ENCODE peak calls at places on chromosomes 12 and 14, in nine cellular contexts. F is fibroblast of lung, H is heart left ventricle, D is left lung, K is DND-41, Y is choroid plexus epithelial cell, P is ovary, W is endothelial cell, R is neural crest cell. N is an unnamed sample.

GRCh38 chr14:85131523-85131922 is 398.4 kb upstream of the FLRT2 start:
- DNase-seq in H (no peak), D (no peak), F (no peak), W (no peak), P (no peak), R (no peak), Y (no peak), K (no peak), N (no peak)

GRCh38 chr12:46266382-46266791 is 2.5 kb downstream of the SLC38A1 start:
- DNase-seq in D (no peak), Y (peak), H (no peak), K (no peak), R (no peak), F (peak), W (no peak), P (no peak), N (peak)

GRCh38 chr14:97010491-97011160 is 213.4 kb downstream of the VRK1 start:
- DNase-seq in R (no peak), W (no peak), H (no peak), D (no peak), Y (no peak), F (no peak), P (no peak), K (no peak), N (no peak)

GRCh38 chr14:90599748-90600507 is 203.1 kb downstream of the CALM1 start:
- DNase-seq in W (no peak), H (no peak), Y (peak), F (peak), K (no peak), R (no peak), D (no peak), P (no peak), N (peak)

GRCh38 chr12:754238-754816 is 1.9 kb downstream of the WNK1 start:
- DNase-seq in Y (peak), P (peak), H (peak), W (no peak), D (no peak), F (peak), R (no peak), K (no peak), N (peak)

GRCh38 chr14:74649673-74650072 is 37.6 kb upstream of the LTBP2 start:
- DNase-seq in D (no peak), P (no peak), H (no peak), K (no peak), R (no peak), W (no peak), F (no peak), Y (no peak), N (no peak)

GRCh38 chr12:11718768-11719253 is 69.3 kb downstream of the ETV6 start:
- DNase-seq in F (peak), P (no peak), W (no peak), H (peak), K (no peak), R (no peak), D (no peak), Y (peak), N (peak)

GRCh38 chr12:124811633-124812032 is 52.0 kb downstream of the SCARB1 start:
- DNase-seq in R (no peak), D (no peak), Y (no peak), K (no peak), H (no peak), F (no peak), W (no peak), P (no peak), N (no peak)

GRCh38 chr14:53963491-53964227 is 7.0 kb upstream of the BMP4 start:
- DNase-seq in W (peak), P (peak), F (peak), Y (no peak), H (peak), R (no peak), D (peak), K (no peak), N (peak)

GRCh38 chr14:55650992-55651391 is 71.0 kb downstream of the KTN1 start:
- DNase-seq in R (no peak), F (no peak), Y (no peak), W (no peak), P (no peak), H (no peak), D (no peak), K (no peak), N (no peak)

GRCh38 chr12:50224026-50224692 is 57.0 kb upstream of the CERS5 start:
- DNase-seq in H (no peak), W (no peak), K (no peak), R (no peak), P (no peak), D (no peak), F (no peak), Y (no peak), N (peak)

GRCh38 chr14:95023886-95024285 is 133.4 kb downstream of the DICER1 start:
- DNase-seq in P (no peak), R (no peak), K (no peak), H (no peak), F (no peak), Y (no peak), W (no peak), D (no peak), N (no peak)

GRCh38 chr12:84136862-84137367 is 775.7 kb downstream of the SLC6A15 start:
- DNase-seq in P (no peak), W (no peak), K (no peak), R (no peak), H (no peak), Y (peak), F (peak), D (no peak), N (peak)

GRCh38 chr12:110316861-110317260 is 35.8 kb downstream of the ATP2A2 start:
- DNase-seq in D (no peak), Y (peak), F (peak), R (no peak), W (no peak), K (no peak), H (no peak), P (no peak), N (peak)

GRCh38 chr12:113461666-113462065 is 10.0 kb downstream of the LHX5 start:
- DNase-seq in Y (peak), K (peak), D (no peak), P (no peak), R (no peak), H (no peak), F (peak), W (no peak), N (no peak)

GRCh38 chr14:64069634-64070359 is 217.0 kb downstream of the SYNE2 start:
- DNase-seq in D (no peak), R (no peak), F (no peak), Y (no peak), H (no peak), W (no peak), P (no peak), K (no peak), N (no peak)

GRCh38 chr14:80576401-80576800 is 365.1 kb upstream of the DIO2 start:
- DNase-seq in F (no peak), R (no peak), D (no peak), H (no peak), P (no peak), K (no peak), W (no peak), Y (no peak), N (no peak)

GRCh38 chr14:65866906-65867305 is 454.4 kb downstream of the FUT8 start:
- DNase-seq in F (no peak), K (no peak), P (no peak), D (no peak), Y (no peak), H (no peak), W (no peak), R (no peak), N (no peak)

GRCh38 chr12:53757095-53757770 is 5.5 kb upstream of the CISTR start:
- DNase-seq in Y (peak), P (peak), W (peak), K (peak), D (peak), H (peak), R (peak), F (peak), N (peak)

GRCh38 chr14:46819117-46819516 is 167.5 kb upstream of the RPL10L start:
- DNase-seq in R (no peak), H (no peak), F (no peak), K (no peak), D (peak), Y (no peak), W (no peak), P (no peak), N (no peak)

GRCh38 chr12:121955258-121956040 is 37.1 kb downstream of the CFAP251 start:
- DNase-seq in R (no peak), W (no peak), H (no peak), F (peak), P (no peak), D (no peak), K (no peak), Y (peak), N (peak)

GRCh38 chr14:101828038-101828437 is 66.5 kb downstream of the PPP2R5C start:
- DNase-seq in K (no peak), W (no peak), R (no peak), H (no peak), P (no peak), F (peak), Y (peak), D (no peak), N (no peak)

GRCh38 chr12:26309646-26310045 is 114.3 kb downstream of the SSPN start:
- DNase-seq in H (no peak), K (no peak), Y (no peak), W (no peak), F (no peak), R (no peak), P (no peak), D (no peak), N (no peak)
- TF ChIP-seq CTCF in H (no peak), K (no peak), Y (no peak), W (no peak), F (no peak), R (no peak), P (no peak), D (no peak), N (no peak)

GRCh38 chr14:103885509-103885932 is 38.1 kb upstream of the PPP1R13B start:
- DNase-seq in F (no peak), K (no peak), H (no peak), R (no peak), Y (no peak), P (no peak), D (no peak), W (no peak), N (no peak)
- TF ChIP-seq CTCF in F (no peak), K (no peak), H (no peak), R (no peak), Y (no peak), P (no peak), D (no peak), W (no peak), N (no peak)

GRCh38 chr12:33427071-33427470 is 12.5 kb downstream of the SYT10 start:
- DNase-seq in H (no peak), W (no peak), P (no peak), K (no peak), Y (no peak), F (no peak), D (no peak), R (no peak), N (no peak)
- TF ChIP-seq CTCF in H (no peak), W (no peak), P (no peak), K (peak), Y (no peak), F (no peak), D (no peak), R (peak), N (no peak)

DNA sequence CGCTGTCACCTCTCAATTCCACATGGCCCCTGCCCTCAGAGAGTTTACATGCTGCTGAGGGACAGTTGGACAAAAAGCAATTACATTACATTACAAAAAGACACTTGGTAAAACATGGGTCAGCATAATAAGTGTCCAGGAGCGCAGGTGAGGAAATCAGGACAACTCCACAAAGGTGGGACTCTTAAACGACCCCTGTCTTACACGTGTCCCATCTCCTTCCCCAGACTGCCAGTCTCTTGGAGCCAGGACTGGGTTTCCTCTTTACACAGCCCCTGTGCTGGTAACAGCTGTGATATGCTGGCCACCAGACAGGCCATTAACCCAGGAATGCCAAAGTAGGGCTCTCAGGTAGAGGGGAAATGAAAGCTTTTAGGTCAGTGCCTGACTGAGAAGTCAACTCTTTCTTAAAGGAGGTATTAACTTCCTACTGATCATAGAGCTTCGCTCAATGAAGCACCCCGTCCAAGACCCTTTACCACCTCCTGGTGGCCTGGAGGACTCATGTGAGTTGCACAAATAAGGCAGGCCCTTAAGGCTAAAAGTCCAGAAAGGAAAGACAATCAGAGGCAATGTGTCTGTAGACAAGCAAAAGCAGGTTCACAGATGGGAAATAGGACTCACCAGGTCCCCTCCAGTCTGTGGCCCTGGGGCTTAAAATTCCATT is 55.5 kb downstream of the ANO2 start:
- DNase-seq in W (no peak), P (no peak), K (peak), Y (peak), R (no peak), F (no peak), D (no peak), H (no peak), N (no peak)
- TF ChIP-seq CTCF in W (no peak), P (no peak), K (peak), Y (no peak), R (peak), F (no peak), D (no peak), H (no peak), N (no peak)

GRCh38 chr12:52637299-52637698 is 14.7 kb downstream of the KRT2 start:
- DNase-seq in H (no peak), F (no peak), K (no peak), D (no peak), R (no peak), W (no peak), P (no peak), Y (no peak), N (no peak)
- TF ChIP-seq CTCF in H (no peak), F (no peak), K (no peak), D (no peak), R (no peak), W (no peak), P (no peak), Y (no peak), N (no peak)